ENCODE peak calls at places on chromosomes 12 and 14, in six cellular contexts. W, G, K, B, E and R are unnamed samples. For H3K27me3, the result is how much of the 10 kb centered on the place peaks cover.

GRCh38 chr14:89085154-89086059 is 261.0 kb downstream of the TTC8 start:
- DNase-seq in W (no peak), E (no peak), B (no peak), K (no peak), G (no peak), R (no peak)

GRCh38 chr12:92421701-92422100 is 276.1 kb upstream of the BTG1 start:
- DNase-seq in K (no peak), E (no peak), G (no peak), W (no peak), B (no peak), R (no peak)

GRCh38 chr14:92651106-92651792 is 97.2 kb downstream of the LGMN start:
- DNase-seq in G (no peak), E (no peak), W (peak), K (no peak), B (no peak), R (no peak)

GRCh38 chr12:58530421-58531067 is 389.8 kb downstream of the LRIG3 start:
- DNase-seq in E (no peak), B (no peak), W (no peak), K (no peak), G (no peak), R (no peak)

GRCh38 chr12:58528266-58528665 is 392.0 kb downstream of the LRIG3 start:
- DNase-seq in W (no peak), E (no peak), K (no peak), G (no peak), B (no peak), R (no peak)

GRCh38 chr12:8637666-8638065 is 25.0 kb downstream of the MFAP5 start:
- DNase-seq in W (no peak), G (no peak), B (no peak), E (no peak), K (no peak), R (no peak)

GRCh38 chr12:55933158-55933798 is 2.3 kb downstream of the DGKA start:
- DNase-seq in W (no peak), E (no peak), G (peak), K (no peak), B (no peak), R (no peak)

GRCh38 chr12:57166971-57167371 is 19.6 kb upstream of the LRP1-AS start:
- DNase-seq in E (no peak), K (peak), W (no peak), B (no peak), G (no peak), R (no peak)

GRCh38 chr12:115660211-115660805 is 617.2 kb downstream of the MED13L start:
- DNase-seq in G (no peak), B (no peak), W (no peak), K (no peak), E (no peak), R (no peak)

GRCh38 chr14:58898655-58899316 is 261.0 kb downstream of the DACT1 start:
- DNase-seq in K (no peak), G (no peak), E (no peak), W (no peak), B (no peak), R (no peak)

GRCh38 chr14:87108726-87109125 is 884.3 kb downstream of the GALC start:
- DNase-seq in E (no peak), W (no peak), G (no peak), K (no peak), B (no peak), R (no peak)

GRCh38 chr12:47709277-47710048 is 3.6 kb upstream of the RPAP3 start:
- DNase-seq in K (no peak), G (no peak), B (no peak), E (no peak), W (no peak), R (no peak)

GRCh38 chr14:75711796-75712211 is 50.8 kb downstream of the TTLL5 start:
- DNase-seq in K (peak), W (peak), E (peak), G (peak), B (peak), R (peak)

GRCh38 chr12:127146991-127147718 is 1119.8 kb upstream of the TMEM132C start:
- DNase-seq in G (no peak), W (no peak), B (no peak), K (no peak), E (no peak), R (no peak)

GRCh38 chr12:23760495-23760894 is 189.0 kb downstream of the SOX5 start:
- DNase-seq in E (no peak), K (no peak), W (no peak), B (no peak), G (no peak), R (no peak)

GRCh38 chr14:76918176-76918750 is 92.1 kb downstream of the LRRC74A start:
- DNase-seq in B (no peak), G (no peak), W (no peak), E (no peak), K (no peak), R (no peak)

GRCh38 chr12:33322519-33322918 is 117.1 kb downstream of the SYT10 start:
- DNase-seq in K (peak), G (no peak), W (no peak), E (no peak), B (no peak), R (no peak)

GRCh38 chr12:78787576-78787975 is 77.0 kb upstream of the SYT1 start:
- DNase-seq in E (no peak), K (no peak), B (no peak), G (no peak), W (no peak), R (no peak)

GRCh38 chr14:71985538-71986234 is 53.5 kb downstream of the RGS6 start:
- DNase-seq in E (no peak), G (no peak), K (no peak), B (no peak), W (no peak), R (no peak)

GRCh38 chr12:56152132-56152755 is at the start of gene MYL6B:
- DNase-seq in B (peak), E (peak), W (peak), K (peak), G (peak), R (peak)

GRCh38 chr12:64713372-64713771 is 45.8 kb downstream of the GNS start:
- DNase-seq in E (no peak), K (no peak), G (no peak), W (no peak), B (no peak), R (no peak)

GRCh38 chr12:117144599-117144998 is 45.4 kb upstream of the TESC start:
- DNase-seq in G (no peak), W (no peak), K (no peak), B (no peak), E (no peak), R (no peak)

GRCh38 chr14:85532570-85532969 is 2.6 kb downstream of the FLRT2 start:
- DNase-seq in B (no peak), G (no peak), E (no peak), W (no peak), K (no peak), R (no peak)
- H3K27me3 ChIP-seq in B (under half), G (under half), E (under half), W (under half), K (under half), R (half or more)

DNA sequence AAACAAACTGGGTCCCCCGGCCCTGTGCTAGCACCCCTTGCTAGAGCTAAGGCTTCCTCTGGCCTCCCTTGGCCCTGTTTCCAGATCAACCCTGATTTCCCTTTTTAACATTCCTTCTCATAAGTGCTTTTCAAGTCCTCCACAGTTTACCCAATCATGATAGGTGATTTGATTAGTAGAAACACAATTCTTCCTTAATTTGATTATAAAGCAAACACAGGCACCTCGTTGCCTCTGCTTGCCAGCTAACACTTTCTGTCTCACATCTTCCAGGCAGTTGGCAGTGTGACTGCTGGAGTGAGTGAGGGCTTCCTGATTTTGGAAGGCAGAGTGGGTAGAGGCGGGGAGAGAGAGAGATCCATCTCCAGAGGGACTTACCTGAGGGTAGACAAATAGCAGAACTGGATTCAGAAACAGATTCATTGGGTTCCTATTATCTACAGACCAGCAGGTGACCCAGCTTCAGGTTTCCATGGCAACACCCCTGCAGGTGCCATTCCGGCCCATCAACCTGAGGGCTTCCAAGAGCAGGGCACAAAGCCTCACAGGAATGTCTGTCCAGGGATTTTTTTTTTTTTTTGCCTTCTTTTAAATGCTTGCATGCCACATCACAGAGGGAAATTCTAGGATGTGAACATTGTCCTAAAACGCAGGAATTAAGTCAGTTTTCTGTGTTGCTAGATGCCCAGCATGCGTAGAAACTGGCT is 77.7 kb downstream of the PLXNC1 start:
- DNase-seq in E (no peak), B (peak), K (no peak), G (no peak), W (no peak), R (peak)
- TF ChIP-seq ZNF274 in E (no peak), B (no peak), K (no peak), G (no peak), W (no peak), R (no peak)

DNA sequence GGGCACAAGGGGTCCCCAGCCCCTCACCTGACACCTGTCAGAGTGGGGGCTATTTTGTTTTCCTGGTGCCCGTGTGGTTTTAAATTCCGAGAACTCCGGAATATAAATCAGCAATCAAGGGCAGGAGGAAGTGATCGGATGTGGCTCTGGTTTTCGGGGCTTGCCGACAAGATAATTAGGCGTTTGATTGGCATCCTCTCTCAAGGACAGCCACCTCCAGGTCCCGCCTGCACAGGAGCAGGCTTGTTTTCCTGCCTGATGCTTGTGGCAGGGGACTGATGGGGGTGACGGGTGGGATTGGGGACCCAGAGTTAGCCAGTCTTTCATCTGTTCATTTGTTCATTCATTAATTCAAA is 166.7 kb downstream of the PHETA1 start:
- DNase-seq in G (no peak), E (no peak), B (no peak), K (no peak), W (no peak), R (no peak)
- H3K27me3 ChIP-seq in G (under half), E (under half), B (under half), K (half or more), W (under half), R (under half)

GRCh38 chr14:70097576-70098256 is 91.0 kb downstream of the SLC8A3 start:
- DNase-seq in K (no peak), E (no peak), W (no peak), B (no peak), G (no peak), R (no peak)
- TF ChIP-seq ZNF274 in K (no peak), E (no peak), W (no peak), B (no peak), G (no peak), R (no peak)

GRCh38 chr12:6200266-6201198 is at the start of gene CD9:
- DNase-seq in K (peak), W (no peak), B (no peak), G (peak), E (no peak), R (no peak)
- H3K27me3 ChIP-seq in K (under half), W (under half), B (under half), G (under half), E (under half), R (under half)